ENCODE peak calls at places on chromosomes 2 and 18, in eight cellular contexts. Q is mesendoderm, V is BE2C, E is uterus, F is Right ventricle myocardium superior, A is lung, N is GM12864, P is A549. H is an unnamed sample.

GRCh38 chr18:63697261-63697660 is 5.5 kb upstream of the SERPINB11 start:
- DNase-seq in A (no peak), F (no peak), Q (no peak), P (no peak), N (no peak), E (no peak), V (no peak), H (no peak)

GRCh38 chr2:118250463-118250862 is 162.2 kb downstream of the INSIG2 start:
- DNase-seq in P (no peak), V (no peak), E (no peak), Q (peak), F (no peak), N (no peak), A (no peak), H (no peak)

GRCh38 chr2:97742381-97742847 is 29.0 kb downstream of the ZAP70 start:
- DNase-seq in V (no peak), Q (no peak), N (no peak), A (no peak), E (no peak), F (peak), P (no peak), H (no peak)

GRCh38 chr2:42342061-42342794 is 18.8 kb downstream of the COX7A2L start:
- DNase-seq in E (peak), Q (peak), N (no peak), A (no peak), P (no peak), V (peak), F (no peak), H (no peak)

GRCh38 chr18:57223160-57223870 is 76.4 kb downstream of the BOD1L2 start:
- DNase-seq in A (no peak), P (peak), V (no peak), E (no peak), Q (no peak), N (no peak), F (no peak), H (no peak)

GRCh38 chr2:152330235-152330866 is 4.6 kb upstream of the FMNL2 start:
- DNase-seq in P (no peak), A (no peak), Q (peak), E (no peak), N (no peak), V (no peak), F (no peak), H (no peak)

GRCh38 chr18:5451130-5451529 is 92.7 kb downstream of the EPB41L3 start:
- DNase-seq in P (no peak), N (no peak), V (no peak), F (no peak), Q (no peak), E (no peak), A (no peak), H (no peak)

GRCh38 chr2:142150453-142150852 is 19.6 kb upstream of the LRP1B start:
- DNase-seq in N (no peak), E (no peak), Q (no peak), F (no peak), V (no peak), A (no peak), P (no peak), H (no peak)

GRCh38 chr2:227191367-227191766 is 26.9 kb downstream of the COL4A3 start:
- DNase-seq in P (peak), F (no peak), N (no peak), A (no peak), Q (peak), E (no peak), V (no peak), H (no peak)

GRCh38 chr2:20093263-20094141 is 42.1 kb upstream of the LAPTM4A start:
- DNase-seq in F (peak), Q (peak), E (peak), N (no peak), P (peak), A (no peak), V (peak), H (no peak)

GRCh38 chr2:199404841-199405240 is 52.9 kb downstream of the SATB2 start:
- DNase-seq in E (no peak), N (no peak), F (no peak), Q (no peak), A (no peak), V (no peak), P (no peak), H (no peak)

GRCh38 chr2:48693066-48693465 is 62.5 kb downstream of the LHCGR start:
- DNase-seq in P (no peak), F (no peak), V (no peak), Q (peak), A (no peak), E (no peak), N (no peak), H (no peak)

GRCh38 chr2:113186421-113186820 is 12.7 kb downstream of the PSD4 start:
- DNase-seq in V (no peak), P (no peak), F (no peak), E (no peak), A (no peak), N (no peak), Q (no peak), H (no peak)

GRCh38 chr2:44801289-44801675 is 140.2 kb upstream of the SIX3 start:
- DNase-seq in V (no peak), A (no peak), Q (peak), E (no peak), N (no peak), P (no peak), F (no peak), H (no peak)

GRCh38 chr18:12409466-12409865 is 1.7 kb downstream of the PRELID3A start:
- DNase-seq in A (no peak), E (no peak), N (no peak), F (no peak), P (no peak), Q (peak), V (no peak), H (no peak)

GRCh38 chr2:48767330-48767729 is 11.8 kb upstream of the LHCGR start:
- DNase-seq in V (no peak), N (no peak), Q (peak), P (no peak), F (peak), A (no peak), E (no peak), H (no peak)

GRCh38 chr2:155583674-155584195 is 748.8 kb downstream of the NR4A2 start:
- DNase-seq in A (no peak), F (no peak), V (no peak), N (no peak), P (no peak), E (no peak), Q (no peak), H (no peak)

GRCh38 chr2:26978061-26978596 is 7.7 kb downstream of the MAPRE3 start:
- DNase-seq in N (no peak), E (no peak), Q (no peak), F (peak), A (peak), P (no peak), V (peak), H (no peak)

GRCh38 chr2:28621172-28622100 is 125.6 kb downstream of the PLB1 start:
- DNase-seq in Q (peak), F (no peak), V (no peak), E (peak), P (peak), N (no peak), A (peak), H (no peak)

GRCh38 chr18:9993846-9994660 is 80.2 kb downstream of the VAPA start:
- DNase-seq in F (no peak), A (peak), V (no peak), N (no peak), Q (no peak), P (no peak), E (peak), H (no peak)

GRCh38 chr2:59182249-59182648 is 941.1 kb upstream of the FANCL start:
- DNase-seq in A (no peak), V (peak), P (peak), Q (peak), E (no peak), N (no peak), F (no peak), H (no peak)

GRCh38 chr2:32739679-32740078 is 111.8 kb downstream of the TTC27 start:
- DNase-seq in V (no peak), A (no peak), F (no peak), E (no peak), Q (no peak), P (no peak), N (no peak), H (no peak)

GRCh38 chr18:48835119-48835518 is 115.6 kb downstream of the SMAD7 start:
- DNase-seq in V (no peak), F (no peak), N (no peak), Q (no peak), P (no peak), E (no peak), A (no peak), H (no peak)

GRCh38 chr2:66508358-66509071 is 73.6 kb downstream of the MEIS1 start:
- DNase-seq in F (no peak), P (no peak), V (peak), A (no peak), N (no peak), Q (peak), E (no peak), H (no peak)

GRCh38 chr2:111709321-111709720 is 174.7 kb downstream of the ANAPC1 start:
- DNase-seq in E (no peak), N (no peak), P (no peak), A (no peak), Q (no peak), F (no peak), V (no peak), H (no peak)

GRCh38 chr2:120675460-120676130 is 60.1 kb upstream of the GLI2 start:
- DNase-seq in Q (peak), V (peak), P (peak), A (peak), N (no peak), E (peak), F (peak), H (no peak)

GRCh38 chr2:17043173-17043572 is 377.5 kb upstream of the CYRIA start:
- DNase-seq in A (no peak), P (no peak), E (no peak), F (no peak), Q (no peak), V (no peak), N (no peak), H (no peak)

GRCh38 chr18:23065234-23065806 is 70.0 kb upstream of the CABLES1 start:
- DNase-seq in P (no peak), A (no peak), Q (no peak), F (no peak), N (no peak), E (no peak), V (no peak), H (no peak)

GRCh38 chr2:158733430-158733755 is 61.7 kb upstream of the DAPL1 start:
- DNase-seq in Q (no peak), F (no peak), E (no peak), P (no peak), A (no peak), V (no peak), N (no peak), H (no peak)

GRCh38 chr2:141455211-141455826 is 675.5 kb downstream of the LRP1B start:
- DNase-seq in P (no peak), A (no peak), F (no peak), V (peak), N (no peak), E (no peak), Q (peak), H (no peak)

GRCh38 chr18:77119101-77119850 is 13.3 kb downstream of the MBP start:
- DNase-seq in A (no peak), F (no peak), Q (no peak), N (no peak), V (no peak), P (no peak), E (peak), H (no peak)

GRCh38 chr2:39849982-39850526 is 71.0 kb upstream of the THUMPD2 start:
- DNase-seq in E (no peak), P (no peak), V (no peak), N (no peak), A (no peak), F (no peak), Q (no peak), H (no peak)

GRCh38 chr2:118993392-118993752 is 51.4 kb downstream of the MARCO start:
- DNase-seq in N (no peak), Q (no peak), E (no peak), F (no peak), A (no peak), P (no peak), V (no peak), H (no peak)

GRCh38 chr18:41395695-41396094 is 559.3 kb upstream of the PIK3C3 start:
- DNase-seq in P (no peak), A (no peak), V (no peak), Q (peak), N (no peak), E (no peak), F (no peak), H (no peak)

GRCh38 chr2:68755071-68755470 is 20.5 kb downstream of the ARHGAP25 start:
- DNase-seq in F (no peak), P (no peak), Q (no peak), E (no peak), V (no peak), A (no peak), N (no peak), H (no peak)

GRCh38 chr2:70672990-70673647 is 94.9 kb downstream of the ADD2 start:
- DNase-seq in N (no peak), V (no peak), P (no peak), Q (no peak), E (no peak), F (no peak), A (no peak), H (no peak)

GRCh38 chr2:204650611-204651010 is 105.3 kb downstream of the PARD3B start:
- DNase-seq in V (no peak), E (no peak), Q (no peak), N (no peak), P (no peak), A (no peak), F (no peak), H (no peak)

H was measured in GM06990.